ENCODE peak calls at places on chromosomes 6 and 20, in six cellular contexts. E, B, G, O, T and L are unnamed samples.

GRCh38 chr6:156946370-156946936 is 169.3 kb downstream of the ARID1B start:
- DNase-seq in O (no peak), G (no peak), T (no peak), E (no peak), B (no peak), L (no peak)

GRCh38 chr20:25220021-25220730 is 24.7 kb downstream of the ENTPD6 start:
- DNase-seq in O (no peak), T (no peak), E (no peak), B (no peak), G (peak; percentile 20), L (peak; percentile 70)

GRCh38 chr6:73691512-73691911 is 4.5 kb upstream of the CD109 start:
- DNase-seq in T (no peak), B (no peak), O (no peak), G (no peak), E (peak; percentile 57), L (peak; percentile 33)

GRCh38 chr6:154319231-154319858 is 37.3 kb downstream of the IPCEF1 start:
- DNase-seq in O (peak; percentile 76), E (peak; percentile 83), G (peak; percentile 86), T (no peak), B (no peak), L (peak; percentile 72)

GRCh38 chr6:44431118-44431725 is 43.7 kb downstream of the CDC5L start:
- DNase-seq in T (peak; percentile 37), E (peak; percentile 86), B (no peak), O (peak; percentile 39), G (peak; percentile 82), L (peak; percentile 74)

GRCh38 chr6:36927691-36928546 is 26.6 kb upstream of the PI16 start:
- DNase-seq in E (peak; percentile 48), G (peak; percentile 21), O (no peak), B (no peak), T (no peak), L (no peak)

GRCh38 chr6:108850669-108851467 is 2.6 kb downstream of the ARMC2 start:
- DNase-seq in G (no peak), T (no peak), O (no peak), E (peak; percentile 47), B (peak; percentile 53), L (no peak)

GRCh38 chr20:14589383-14589782 is 252.0 kb upstream of the FLRT3 start:
- DNase-seq in B (no peak), E (no peak), G (no peak), T (no peak), O (no peak), L (no peak)

GRCh38 chr20:16661738-16662137 is 68.1 kb upstream of the SNRPB2 start:
- DNase-seq in B (no peak), G (no peak), E (no peak), T (no peak), O (no peak), L (no peak)

GRCh38 chr20:33518071-33518470 is 28.2 kb downstream of the CBFA2T2 start:
- DNase-seq in G (peak; percentile 72), E (peak; percentile 55), B (no peak), T (no peak), O (peak; percentile 25), L (peak; percentile 77)

GRCh38 chr6:26216015-26216885 is 129.0 kb downstream of the HFE start:
- DNase-seq in E (peak; percentile 97), T (peak; percentile 70), G (peak; percentile 95), B (no peak), O (peak; percentile 99), L (peak; percentile 99)

GRCh38 chr6:78438135-78438534 is 429.2 kb upstream of the IRAK1BP1 start:
- DNase-seq in T (no peak), G (no peak), B (no peak), O (no peak), E (no peak), L (no peak)

GRCh38 chr6:90197854-90198496 is 98.7 kb downstream of the BACH2 start:
- DNase-seq in E (peak; percentile 56), G (peak; percentile 78), B (no peak), O (peak; percentile 58), T (no peak), L (peak; percentile 53)

GRCh38 chr6:56902551-56903464 is 52.1 kb upstream of the BEND6 start:
- DNase-seq in E (peak; percentile 81), G (peak; percentile 85), T (no peak), B (no peak), O (no peak), L (peak; percentile 64)

GRCh38 chr6:135535989-135536414 is 38.5 kb upstream of the AHI1 start:
- DNase-seq in G (peak; percentile 94), B (no peak), O (peak; percentile 81), T (no peak), E (peak; percentile 92), L (peak; percentile 92)

GRCh38 chr20:50691585-50692552 is 527 bp upstream of the RIPOR3 start:
- DNase-seq in G (peak; percentile 88), O (no peak), T (no peak), E (peak; percentile 79), B (no peak), L (peak; percentile 32)

GRCh38 chr6:159809149-159809548 is 9.1 kb downstream of the PNLDC1 start:
- DNase-seq in G (no peak), O (no peak), E (no peak), T (no peak), B (no peak), L (no peak)

DNA sequence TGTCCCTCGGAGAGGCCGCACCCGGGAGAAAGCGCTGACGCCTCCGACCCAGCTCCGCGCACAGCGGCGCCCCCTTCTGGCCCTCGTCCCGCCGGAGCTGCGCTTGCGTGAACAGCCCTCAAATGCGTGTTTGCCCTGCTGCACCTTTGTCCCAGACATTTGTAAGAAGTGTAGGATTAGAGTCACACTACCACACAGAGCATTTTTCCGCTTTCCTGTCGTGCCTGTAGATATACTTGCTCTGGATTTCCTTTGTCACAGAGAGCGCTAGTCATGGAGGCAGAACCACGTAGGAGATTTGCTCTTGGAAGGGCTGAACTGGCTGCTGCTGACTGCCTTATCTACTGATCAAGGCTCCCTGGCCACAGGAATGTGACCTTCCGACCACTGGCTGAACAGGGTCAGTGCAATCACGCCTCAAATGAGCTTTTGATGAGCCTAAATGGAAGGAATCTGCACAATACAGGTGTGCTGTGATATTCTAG is 62.3 kb downstream of the PAX1 start:
- DNase-seq in E (no peak), T (no peak), O (no peak), B (peak; percentile 34), G (no peak), L (no peak)
- TF ChIP-seq CTCF in E (no peak), T (no peak), O (no peak), B (no peak), G (peak; percentile 1), L (no peak)

DNA sequence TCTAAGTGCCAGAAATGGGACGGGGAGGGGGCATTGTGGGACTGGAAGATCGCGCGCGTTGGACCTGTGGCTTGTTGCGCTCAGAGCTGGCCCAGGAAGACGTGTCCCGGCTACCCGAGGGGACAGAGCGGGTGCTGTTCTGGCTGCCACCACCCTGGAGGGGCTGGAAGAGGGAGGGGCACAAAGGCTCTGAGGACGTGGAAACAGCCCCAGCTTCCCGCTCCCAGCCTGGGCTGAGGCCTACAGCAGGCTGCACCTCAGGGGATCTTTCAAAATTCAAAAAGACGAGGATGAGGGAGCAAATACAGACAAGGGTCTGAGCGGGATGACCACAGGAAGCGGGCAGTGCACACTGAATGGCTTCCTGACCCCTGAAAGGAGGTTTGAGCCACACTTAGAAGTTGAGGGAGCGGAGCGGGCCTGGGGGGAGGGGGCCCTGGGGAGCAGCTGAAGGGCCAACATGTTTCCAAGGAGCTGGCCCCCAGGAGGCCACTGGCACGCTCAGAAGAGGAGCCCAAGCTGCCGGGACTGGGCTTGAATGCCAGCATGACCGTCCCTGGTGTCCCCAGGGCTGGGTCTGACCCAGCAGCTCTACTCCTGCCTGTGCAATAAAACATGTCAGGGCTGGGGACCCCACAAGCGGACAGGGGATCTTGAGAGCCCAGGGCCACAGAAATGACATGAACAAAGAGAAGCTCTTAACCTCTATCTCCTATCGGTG is 1.3 kb downstream of the OXT start:
- DNase-seq in T (no peak), O (no peak), G (no peak), B (no peak), E (no peak), L (no peak)
- H3K4me3 ChIP-seq in T (peak overlapping the region; percentile 48), O (no peak overlapping the region), G (no peak overlapping the region), B (no peak overlapping the region), E (no peak overlapping the region), L (no peak overlapping the region)

GRCh38 chr20:44109951-44110361 is 77.0 kb downstream of the JPH2 start:
- DNase-seq in B (no peak), T (no peak), O (no peak), G (no peak), E (no peak), L (no peak)
- TF ChIP-seq CTCF in B (no peak), T (no peak), O (peak; percentile 30), G (peak; percentile 23), E (peak; percentile 12), L (peak; percentile 13)

GRCh38 chr6:131640100-131640499 is 3.0 kb downstream of the ENPP3 start:
- DNase-seq in B (no peak), O (no peak), G (no peak), T (no peak), E (no peak), L (no peak)
- H3K4me3 ChIP-seq in B (no peak overlapping the region), O (no peak overlapping the region), G (no peak overlapping the region), T (no peak overlapping the region), E (no peak overlapping the region), L (no peak overlapping the region)

GRCh38 chr20:41358717-41359116 is 7.9 kb downstream of the EMILIN3 start:
- DNase-seq in O (no peak), B (no peak), T (no peak), E (no peak), G (no peak), L (no peak)
- TF ChIP-seq CTCF in O (no peak), B (no peak), T (no peak), E (no peak), G (no peak), L (no peak)

GRCh38 chr6:27558028-27558724 is 85.3 kb upstream of the ZNF184 start:
- DNase-seq in E (peak; percentile 7), B (no peak), T (no peak), O (no peak), G (no peak), L (no peak)
- H3K4me3 ChIP-seq in E (peak overlapping the region; percentile 43), B (no peak overlapping the region), T (no peak overlapping the region), O (peak overlapping the region; percentile 23), G (peak overlapping the region; percentile 30), L (peak overlapping the region; percentile 12)

DNA sequence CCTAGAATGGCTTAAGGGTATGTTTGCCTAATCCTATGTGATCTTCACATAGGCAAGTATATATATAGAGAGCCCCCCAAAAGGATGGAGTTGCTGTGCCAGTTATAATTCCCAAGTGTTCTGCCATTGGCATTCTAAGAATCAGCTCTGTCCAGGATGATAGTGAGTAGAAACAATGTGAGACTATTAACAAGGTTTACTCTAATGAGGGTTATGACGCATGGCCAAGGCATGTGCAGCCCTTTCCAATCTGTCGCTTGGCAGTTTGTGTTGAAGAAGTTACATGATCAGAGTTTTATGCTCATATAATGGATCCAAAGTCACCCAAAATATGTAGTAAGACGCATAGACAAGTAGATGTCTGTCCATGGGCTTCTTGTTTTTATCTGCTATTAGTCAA is 33.6 kb downstream of the VGLL2 start:
- DNase-seq in B (no peak), G (no peak), E (no peak), T (no peak), O (no peak), L (no peak)
- TF ChIP-seq CTCF in B (no peak), G (no peak), E (no peak), T (no peak), O (no peak), L (no peak)